ENCODE peak calls at places on chromosomes 12 and 14, in six cellular contexts. R is colonic mucosa, Y is choroid plexus epithelial cell, C is tibial artery, V is GM13977, B is upper lobe of left lung. M is an unnamed sample.

GRCh38 chr12:71029302-71029701 is 108.8 kb upstream of the PTPRR start:
- DNase-seq in R (no peak), Y (no peak), C (no peak), V (no peak), B (no peak), M (no peak)

GRCh38 chr14:56632192-56632591 is 52.6 kb downstream of the TMEM260 start:
- DNase-seq in R (no peak), Y (no peak), C (no peak), V (no peak), B (no peak), M (no peak)

GRCh38 chr14:93712838-93713724 is 75.2 kb downstream of the PRIMA1 start:
- DNase-seq in R (no peak), Y (no peak), C (no peak), V (no peak), B (no peak), M (peak)

GRCh38 chr12:121085113-121085841 is 46.2 kb upstream of the OASL start:
- DNase-seq in R (no peak), Y (no peak), C (no peak), V (no peak), B (no peak), M (no peak)

GRCh38 chr14:85789506-85789905 is 259.6 kb downstream of the FLRT2 start:
- DNase-seq in R (no peak), Y (no peak), C (no peak), V (no peak), B (no peak), M (no peak)

GRCh38 chr12:60271816-60272215 is 676.0 kb downstream of the SLC16A7 start:
- DNase-seq in R (no peak), Y (no peak), C (no peak), V (no peak), B (no peak), M (no peak)

GRCh38 chr14:23577004-23577681 is 1.4 kb downstream of the JPH4 start:
- DNase-seq in R (peak), Y (no peak), C (no peak), V (peak), B (no peak), M (no peak)

GRCh38 chr12:80033457-80033856 is 65.9 kb upstream of the OTOGL start:
- DNase-seq in R (no peak), Y (peak), C (no peak), V (no peak), B (no peak), M (peak)

GRCh38 chr14:77986808-77987207 is 183.4 kb upstream of the NRXN3 start:
- DNase-seq in R (no peak), Y (no peak), C (no peak), V (no peak), B (no peak), M (no peak)

GRCh38 chr12:12721251-12721689 is 4.1 kb downstream of the CDKN1B start:
- DNase-seq in R (peak), Y (peak), C (no peak), V (no peak), B (no peak), M (peak)

GRCh38 chr12:75812341-75813018 is 219.1 kb downstream of the PHLDA1 start:
- DNase-seq in R (no peak), Y (peak), C (no peak), V (no peak), B (no peak), M (no peak)

GRCh38 chr14:87260460-87260859 is 732.5 kb downstream of the GALC start:
- DNase-seq in R (no peak), Y (no peak), C (no peak), V (no peak), B (no peak), M (no peak)

GRCh38 chr12:3071107-3071506 is 6.1 kb upstream of the TSPAN9 start:
- DNase-seq in R (no peak), Y (no peak), C (no peak), V (no peak), B (no peak), M (no peak)

GRCh38 chr12:122064034-122064777 is 14.3 kb upstream of the MLXIP start:
- DNase-seq in R (peak), Y (peak), C (peak), V (peak), B (peak), M (peak)

GRCh38 chr14:24633353-24633752 is 637 bp downstream of the GZMB start:
- DNase-seq in R (no peak), Y (no peak), C (no peak), V (no peak), B (no peak), M (no peak)

GRCh38 chr12:57420482-57420881 is 10.4 kb downstream of the R3HDM2 start:
- DNase-seq in R (no peak), Y (no peak), C (no peak), V (no peak), B (no peak), M (no peak)

GRCh38 chr12:87157791-87158190 is 871.4 kb downstream of the C12orf50 start:
- DNase-seq in R (no peak), Y (peak), C (peak), V (no peak), B (no peak), M (peak)

GRCh38 chr12:32454075-32454474 is 54.7 kb downstream of the FGD4 start:
- DNase-seq in R (no peak), Y (peak), C (no peak), V (no peak), B (no peak), M (peak)

GRCh38 chr12:93300611-93301021 is 77.1 kb upstream of the NUDT4 start:
- DNase-seq in R (no peak), Y (no peak), C (no peak), V (no peak), B (no peak), M (no peak)

GRCh38 chr12:10354502-10354901 is 35.3 kb downstream of the KLRK1 start:
- DNase-seq in R (no peak), Y (peak), C (no peak), V (no peak), B (peak), M (peak)

GRCh38 chr12:4221157-4221556 is 52.4 kb upstream of the CCND2 start:
- DNase-seq in R (no peak), Y (peak), C (no peak), V (no peak), B (no peak), M (peak)

GRCh38 chr12:12333407-12333831 is 16.6 kb downstream of the MANSC1 start:
- DNase-seq in R (peak), Y (peak), C (no peak), V (no peak), B (no peak), M (peak)

GRCh38 chr12:40697566-40698257 is 5.5 kb downstream of the CNTN1 start:
- DNase-seq in R (no peak), Y (no peak), C (no peak), V (no peak), B (no peak), M (peak)

GRCh38 chr14:90599748-90600507 is 203.1 kb downstream of the CALM1 start:
- DNase-seq in R (no peak), Y (peak), C (no peak), V (no peak), B (no peak), M (peak)

GRCh38 chr12:88958153-88958552 is 377.9 kb upstream of the KITLG start:
- DNase-seq in R (no peak), Y (no peak), C (no peak), V (no peak), B (no peak), M (no peak)

GRCh38 chr12:15823360-15824128 is 34.4 kb upstream of the EPS8 start:
- DNase-seq in R (no peak), Y (peak), C (no peak), V (no peak), B (no peak), M (peak)

GRCh38 chr12:132164426-132164825 is 20.2 kb downstream of the NOC4L start:
- DNase-seq in R (no peak), Y (no peak), C (no peak), V (no peak), B (no peak), M (no peak)

GRCh38 chr12:132162508-132163031 is 18.3 kb downstream of the NOC4L start:
- DNase-seq in R (no peak), Y (peak), C (peak), V (no peak), B (no peak), M (no peak)

GRCh38 chr12:132163041-132163910 is 19.0 kb downstream of the NOC4L start:
- DNase-seq in R (no peak), Y (no peak), C (no peak), V (no peak), B (no peak), M (no peak)

GRCh38 chr12:132165584-132165983 is 21.3 kb downstream of the NOC4L start:
- DNase-seq in R (no peak), Y (no peak), C (no peak), V (no peak), B (no peak), M (no peak)

GRCh38 chr12:132163911-132164288 is 19.6 kb downstream of the NOC4L start:
- DNase-seq in R (no peak), Y (no peak), C (no peak), V (no peak), B (no peak), M (no peak)
- TF ChIP-seq CTCF in R (no peak), Y (peak), C (no peak), V (no peak), B (no peak), M (peak)

GRCh38 chr14:37197421-37198272 is at the start of gene MIPOL1:
- DNase-seq in R (peak), Y (peak), C (peak), V (no peak), B (peak), M (peak)
- TF ChIP-seq CTCF in R (no peak), Y (peak), C (peak), V (no peak), B (peak), M (peak)

GRCh38 chr14:105178069-105178867 is 2.8 kb downstream of the NUDT14 start:
- DNase-seq in R (no peak), Y (no peak), C (no peak), V (no peak), B (no peak), M (no peak)
- TF ChIP-seq CTCF in R (no peak), Y (no peak), C (no peak), V (no peak), B (no peak), M (no peak)

GRCh38 chr12:66149702-66150398 is 19.3 kb upstream of the LLPH start:
- DNase-seq in R (peak), Y (no peak), C (peak), V (no peak), B (peak), M (peak)
- TF ChIP-seq CTCF in R (peak), Y (peak), C (no peak), V (no peak), B (no peak), M (no peak)

GRCh38 chr14:29175706-29176105 is 409.1 kb downstream of the FOXG1 start:
- DNase-seq in R (no peak), Y (no peak), C (no peak), V (no peak), B (no peak), M (peak)
- TF ChIP-seq CTCF in R (no peak), Y (no peak), C (no peak), V (no peak), B (no peak), M (no peak)

GRCh38 chr12:113392988-113393579 is 10.6 kb downstream of the SDS start:
- DNase-seq in R (peak), Y (peak), C (no peak), V (peak), B (no peak), M (no peak)
- TF ChIP-seq CTCF in R (no peak), Y (no peak), C (no peak), V (no peak), B (no peak), M (no peak)

GRCh38 chr14:69034612-69035262 is 55.6 kb upstream of the ACTN1 start:
- DNase-seq in R (no peak), Y (peak), C (no peak), V (no peak), B (no peak), M (no peak)
- TF ChIP-seq CTCF in R (no peak), Y (peak), C (no peak), V (no peak), B (no peak), M (no peak)

DNA sequence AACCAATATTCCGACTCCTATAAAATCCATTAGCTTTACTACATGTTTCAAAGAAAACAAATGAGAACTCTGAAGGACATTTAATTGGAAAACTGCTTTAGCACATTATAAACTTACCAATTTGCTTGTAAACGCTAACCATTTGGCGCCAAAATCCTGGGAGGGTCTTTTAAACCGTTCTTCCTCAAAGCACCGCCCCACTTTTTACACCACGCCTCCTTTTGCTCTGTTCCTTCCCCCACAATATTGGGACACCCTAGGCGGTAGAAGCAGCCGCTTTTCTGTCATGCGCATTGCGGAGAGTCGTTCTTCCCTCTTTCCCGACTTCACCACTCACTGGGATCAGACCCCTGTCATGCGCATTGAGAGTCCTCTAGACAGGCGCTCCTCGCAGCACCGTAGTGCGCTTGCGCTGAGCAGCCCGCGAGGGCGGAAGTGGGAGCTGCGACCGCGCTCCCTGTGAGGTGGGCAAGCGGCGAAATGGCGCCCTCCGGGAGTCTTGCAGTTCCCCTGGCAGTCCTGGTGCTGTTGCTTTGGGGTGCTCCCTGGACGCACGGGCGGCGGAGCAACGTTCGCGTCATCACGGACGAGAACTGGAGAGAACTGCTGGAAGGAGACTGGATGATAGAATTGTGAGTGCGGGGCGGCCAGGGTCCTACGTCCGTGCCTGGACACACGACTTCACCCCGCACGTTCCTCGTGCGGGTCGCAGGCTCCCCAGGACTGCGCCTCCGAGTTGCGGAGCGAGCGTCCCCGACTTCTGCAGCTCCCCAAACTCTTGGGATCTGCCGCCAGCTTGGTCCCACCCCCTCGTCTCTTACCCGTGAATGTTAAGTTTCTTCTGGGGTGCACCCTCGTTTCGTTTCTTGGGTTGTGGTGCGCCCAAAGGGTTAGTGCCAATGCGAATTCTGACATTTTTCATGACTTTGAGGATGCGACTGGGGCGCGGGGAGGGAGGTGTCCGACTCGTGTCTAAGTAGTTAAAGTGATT is at the start of gene TMX1:
- DNase-seq in R (peak), Y (peak), C (peak), V (peak), B (peak), M (peak)
- TF ChIP-seq CTCF in R (no peak), Y (peak), C (no peak), V (no peak), B (no peak), M (peak)

GRCh38 chr14:64968651-64969050 is 3.5 kb downstream of the RAB15 start:
- DNase-seq in R (no peak), Y (peak), C (no peak), V (no peak), B (no peak), M (no peak)
- TF ChIP-seq CTCF in R (no peak), Y (peak), C (no peak), V (no peak), B (no peak), M (no peak)

GRCh38 chr12:7060353-7060954 is at the start of gene C1S:
- DNase-seq in R (peak), Y (peak), C (peak), V (no peak), B (peak), M (peak)
- TF ChIP-seq CTCF in R (peak), Y (peak), C (peak), V (no peak), B (peak), M (peak)